ENCODE peak calls at places on chromosomes 5 and 9, in nine cellular contexts. S is small intestine; N is transverse colon; Y is mammary epithelial cell; A is H1; M is psoas muscle; H is CD8-positive, alpha-beta T cell; C is right lobe of liver; Z is pancreas. L is an unnamed sample.
A peak's percentile ranks its signal among the peaks of the same experiment; 100 is the strongest.

GRCh38 chr9:107460153-107461023 is 29.2 kb downstream of the KLF4 start:
- DNase-seq in H (no peak), Y (no peak), A (no peak), C (no peak), S (no peak), N (no peak), Z (no peak), M (no peak), L (no peak)

GRCh38 chr9:37575921-37576721 is at the start of gene FBXO10:
- DNase-seq in Y (peak; percentile 57), M (peak; percentile 85), S (peak; percentile 59), H (peak; percentile 36), Z (peak; percentile 85), C (peak; percentile 81), A (peak; percentile 85), N (peak; percentile 78), L (no peak)

GRCh38 chr9:115115924-115116323 is 2.0 kb downstream of the TNC start:
- DNase-seq in Z (no peak), M (no peak), H (no peak), S (no peak), C (no peak), N (no peak), Y (peak; percentile 90), A (no peak), L (no peak)

GRCh38 chr9:116045083-116045482 is 108.5 kb upstream of the PAPPA start:
- DNase-seq in A (no peak), N (no peak), S (no peak), C (no peak), H (no peak), Z (no peak), Y (no peak), M (no peak), L (no peak)

GRCh38 chr9:28610339-28610738 is 1037.1 kb upstream of the C9orf72 start:
- DNase-seq in N (no peak), C (no peak), H (no peak), S (no peak), A (no peak), Z (no peak), Y (no peak), M (no peak), L (no peak)

GRCh38 chr9:128420060-128420650 is 502 bp upstream of the CERCAM start:
- DNase-seq in A (peak; percentile 83), S (peak; percentile 34), Z (peak; percentile 90), H (peak; percentile 68), M (peak; percentile 77), Y (peak; percentile 64), C (peak; percentile 75), N (peak; percentile 74), L (peak; percentile 85)

GRCh38 chr9:126844085-126844484 is 16.4 kb upstream of the ZBTB34 start:
- DNase-seq in A (no peak), S (no peak), Y (peak; percentile 87), C (no peak), H (no peak), M (no peak), N (no peak), Z (no peak), L (no peak)

GRCh38 chr5:9557696-9558095 is 11.8 kb upstream of the SEMA5A start:
- DNase-seq in M (no peak), A (no peak), C (no peak), S (peak; percentile 42), Z (no peak), H (no peak), N (no peak), Y (peak; percentile 65), L (no peak)

GRCh38 chr9:118689280-118689679 is 680.0 kb downstream of the BRINP1 start:
- DNase-seq in C (no peak), S (no peak), N (no peak), Z (no peak), M (no peak), H (no peak), Y (no peak), A (no peak), L (no peak)

GRCh38 chr5:95178046-95178651 is 106.7 kb downstream of the MCTP1 start:
- DNase-seq in S (no peak), Y (no peak), H (no peak), Z (no peak), C (no peak), M (no peak), N (no peak), A (peak; percentile 71), L (peak; percentile 84)

GRCh38 chr9:109176963-109177362 is 9.9 kb upstream of the FRRS1L start:
- DNase-seq in Y (no peak), A (no peak), M (no peak), C (no peak), S (no peak), Z (no peak), N (no peak), H (no peak), L (no peak)

GRCh38 chr5:9059920-9060691 is 485.8 kb downstream of the SEMA5A start:
- DNase-seq in M (no peak), S (no peak), H (no peak), A (no peak), C (no peak), N (no peak), Z (no peak), Y (peak; percentile 97), L (no peak)

GRCh38 chr9:6676254-6676928 is 30.9 kb upstream of the GLDC start:
- DNase-seq in A (no peak), N (no peak), M (no peak), Z (no peak), H (no peak), S (no peak), C (no peak), Y (no peak), L (no peak)
- H3K4me1 ChIP-seq in A (no peaks in the 10 kb centered on the region), N (no peaks in the 10 kb centered on the region), M (no peaks in the 10 kb centered on the region), Z (no peaks in the 10 kb centered on the region), H (peaks cover 6% of the 10 kb centered on the region), S (no peaks in the 10 kb centered on the region), C (peaks cover 49% of the 10 kb centered on the region), Y (peaks cover 7% of the 10 kb centered on the region), L (no peaks in the 10 kb centered on the region)

GRCh38 chr5:123090641-123091257 is 1.7 kb downstream of the PRDM6 start:
- DNase-seq in C (no peak), A (peak; percentile 73), H (no peak), Z (peak; percentile 56), M (no peak), S (no peak), N (no peak), Y (no peak), L (no peak)

GRCh38 chr5:123089971-123090640 is 1.1 kb downstream of the PRDM6 start:
- DNase-seq in Z (peak; percentile 76), Y (no peak), A (peak; percentile 81), M (peak; percentile 39), S (no peak), H (no peak), C (no peak), N (no peak), L (peak; percentile 35)

GRCh38 chr5:123091258-123091987 is 2.4 kb downstream of the PRDM6 start:
- DNase-seq in Y (no peak), M (no peak), S (no peak), N (no peak), Z (no peak), C (no peak), H (no peak), A (no peak), L (no peak)

GRCh38 chr5:123088031-123088805 is 823 bp upstream of the PRDM6 start:
- DNase-seq in Y (no peak), A (peak; percentile 75), Z (peak; percentile 60), C (no peak), H (no peak), S (peak; percentile 21), M (no peak), N (no peak), L (no peak)

DNA sequence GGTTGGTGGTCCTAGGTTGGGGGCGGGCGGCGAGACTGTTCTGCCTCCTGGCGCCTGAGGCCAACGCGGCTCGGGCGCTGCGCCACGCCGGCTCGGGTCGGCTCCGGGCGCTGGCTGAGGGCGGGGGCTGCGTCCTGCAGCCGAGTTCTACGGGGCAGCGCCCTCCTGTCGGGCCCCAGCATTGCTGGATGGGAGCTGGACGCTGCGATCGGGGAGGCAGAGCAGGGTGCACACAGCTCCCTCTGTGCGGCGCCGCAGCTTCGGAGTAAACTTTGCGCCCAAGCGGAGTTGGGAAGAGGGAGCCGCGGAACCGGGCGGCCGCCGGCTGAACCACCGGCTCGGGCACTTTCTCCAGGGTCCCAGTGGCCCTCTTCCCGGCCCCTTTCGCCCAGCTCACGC is 530 bp downstream of the PRDM6 start:
- DNase-seq in Z (peak; percentile 71), A (peak; percentile 83), Y (peak; percentile 40), M (peak; percentile 28), N (no peak), C (no peak), S (no peak), H (no peak), L (peak; percentile 62)
- H3K4me3 ChIP-seq in Z (peak overlapping the region; percentile 55), A (peak overlapping the region; percentile 57), Y (no peak overlapping the region), M (peak overlapping the region; percentile 71), N (peak overlapping the region; percentile 72), C (peak overlapping the region; percentile 34), S (peak overlapping the region; percentile 28), H (no peak overlapping the region), L (peak overlapping the region; percentile 60)

DNA sequence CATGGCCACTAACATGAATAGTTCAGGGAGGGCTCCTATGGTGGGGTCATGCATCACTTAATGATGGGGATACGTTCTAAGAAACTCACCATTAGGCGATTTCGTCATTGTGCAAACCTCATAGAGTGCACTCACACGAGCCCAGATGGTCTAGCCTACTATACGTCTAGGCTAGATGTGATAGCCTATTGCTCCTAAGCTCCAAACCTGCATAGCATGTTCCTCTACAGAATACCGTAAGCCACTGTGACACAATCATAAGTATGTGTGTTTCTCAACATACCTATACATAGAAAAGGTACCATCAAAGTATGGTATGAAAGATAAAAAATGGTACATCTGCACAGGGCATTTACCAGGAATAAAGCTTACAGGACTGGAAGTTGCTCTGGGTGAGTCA is 6.3 kb downstream of the SLIT3 start:
- DNase-seq in A (no peak), C (no peak), H (no peak), Z (no peak), N (no peak), S (no peak), M (no peak), Y (no peak), L (no peak)
- H3K4me1 ChIP-seq in A (no peaks in the 10 kb centered on the region), C (no peaks in the 10 kb centered on the region), H (no peaks in the 10 kb centered on the region), Z (no peaks in the 10 kb centered on the region), N (no peaks in the 10 kb centered on the region), S (no peaks in the 10 kb centered on the region), M (no peaks in the 10 kb centered on the region), Y (peaks cover 22% of the 10 kb centered on the region), L (no peaks in the 10 kb centered on the region)

DNA sequence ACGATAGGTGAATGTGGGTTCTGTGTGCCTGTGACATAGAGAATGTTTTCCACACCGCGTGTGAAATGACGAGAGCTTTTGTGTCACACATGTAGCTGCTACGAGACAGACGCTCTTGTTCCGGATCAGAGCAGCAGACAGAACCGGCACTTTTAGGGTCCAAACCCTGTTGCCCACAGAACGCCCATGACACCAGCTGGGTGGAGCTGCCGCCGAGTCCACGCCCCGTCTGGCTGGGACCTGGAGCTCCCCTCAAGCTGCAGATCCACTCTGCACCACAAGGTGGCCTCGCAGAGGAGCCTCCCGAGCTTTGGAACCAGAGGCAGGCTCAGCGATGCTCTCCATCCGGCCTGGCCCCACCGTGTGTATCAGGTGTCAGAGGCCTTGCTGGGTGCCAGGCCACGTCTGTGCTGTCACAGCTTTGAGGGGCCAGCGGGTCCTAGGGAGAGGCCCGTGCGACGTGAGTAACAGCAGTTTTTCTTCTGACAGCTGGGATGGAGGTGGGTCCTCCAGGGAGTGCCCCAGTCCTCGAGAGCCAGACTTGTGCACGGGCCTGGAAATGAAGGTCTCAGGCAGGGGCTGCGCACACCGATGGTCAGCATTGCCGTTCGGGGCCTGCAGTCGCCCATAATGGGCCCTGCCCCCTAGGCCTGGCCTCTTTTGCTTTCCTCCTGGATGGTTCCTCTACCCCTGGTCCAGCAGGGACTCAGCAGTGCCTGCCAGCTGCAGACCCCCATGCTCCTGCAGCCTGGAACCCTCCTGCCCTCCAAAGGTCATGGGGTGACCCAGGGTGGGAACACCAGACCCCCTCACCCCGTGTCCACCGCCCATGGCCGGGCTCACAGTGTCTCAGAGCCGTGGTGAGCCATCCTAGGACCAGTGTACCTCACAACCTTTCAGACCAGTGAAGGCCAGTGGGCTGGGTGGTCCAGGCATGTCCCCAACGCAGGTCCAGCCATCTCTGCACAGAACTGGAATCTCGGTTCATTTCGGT is 2.5 kb upstream of the LRRC14B start:
- DNase-seq in N (peak; percentile 91), M (peak; percentile 92), Z (peak; percentile 94), H (peak; percentile 88), A (peak; percentile 97), C (peak; percentile 88), S (peak; percentile 83), Y (peak; percentile 70), L (peak; percentile 95)
- H3K4me3 ChIP-seq in N (peak overlapping the region; percentile 13), M (peak overlapping the region; percentile 47), Z (peak overlapping the region; percentile 19), H (no peak overlapping the region), A (no peak overlapping the region), C (no peak overlapping the region), S (no peak overlapping the region), Y (no peak overlapping the region), L (no peak overlapping the region)

L was measured in HAP-1.